ENCODE peak calls at places on chromosomes 7 and 10, in ten cellular contexts. O is lung, K is PC-3, T is HL-60, A is tibial nerve, S is GM12865, E is fibroblast of the aortic adventitia, Z is HCT116, U is spleen, D is kidney. W is an unnamed sample.

GRCh38 chr10:124522903-124523260 is 61.3 kb downstream of the LHPP start:
- DNase-seq in O (no peak), K (peak; percentile 16), T (no peak), A (no peak), S (no peak), E (no peak), Z (no peak), U (peak; percentile 68), D (no peak), W (no peak)

GRCh38 chr10:65377687-65378086 is 1548.1 kb upstream of the LRRTM3 start:
- DNase-seq in O (no peak), K (peak; percentile 39), T (no peak), A (no peak), S (no peak), E (no peak), Z (no peak), U (no peak), D (no peak), W (no peak)

GRCh38 chr7:18846765-18847215 is 270.6 kb downstream of the TWIST1 start:
- DNase-seq in O (no peak), K (no peak), T (no peak), A (no peak), S (no peak), E (peak; percentile 81), Z (no peak), U (no peak), D (no peak), W (no peak)

GRCh38 chr7:134813668-134814067 is 34.2 kb downstream of the CALD1 start:
- DNase-seq in O (no peak), K (no peak), T (no peak), A (no peak), S (no peak), E (no peak), Z (no peak), U (no peak), D (peak; percentile 42), W (no peak)

GRCh38 chr7:13800694-13801448 is 188.6 kb downstream of the ETV1 start:
- DNase-seq in O (no peak), K (peak; percentile 86), T (no peak), A (no peak), S (no peak), E (peak; percentile 91), Z (no peak), U (no peak), D (no peak), W (no peak)

GRCh38 chr7:8086239-8086638 is 117.6 kb downstream of the GLCCI1 start:
- DNase-seq in O (no peak), K (no peak), T (no peak), A (no peak), S (no peak), E (no peak), Z (no peak), U (no peak), D (no peak), W (no peak)

GRCh38 chr10:63120554-63120953 is 12.6 kb upstream of the NRBF2 start:
- DNase-seq in O (no peak), K (no peak), T (no peak), A (no peak), S (no peak), E (peak; percentile 97), Z (no peak), U (no peak), D (no peak), W (no peak)

GRCh38 chr7:139823855-139824670 is 5.0 kb upstream of the TBXAS1 start:
- DNase-seq in O (no peak), K (no peak), T (no peak), A (no peak), S (no peak), E (peak; percentile 56), Z (no peak), U (no peak), D (no peak), W (no peak)

GRCh38 chr7:128271471-128272454 is 30.7 kb downstream of the LEP start:
- DNase-seq in O (no peak), K (no peak), T (no peak), A (no peak), S (no peak), E (no peak), Z (no peak), U (no peak), D (no peak), W (no peak)
- H3K4me3 ChIP-seq in O (no peak overlapping the region), K (no peak overlapping the region), T (no peak overlapping the region), A (no peak overlapping the region), S (no peak overlapping the region), E (peak overlapping the region; percentile 38), Z (no peak overlapping the region), U (no peak overlapping the region), D (peak overlapping the region; percentile 39), W (no peak overlapping the region)

GRCh38 chr10:69665457-69666320 is 35.6 kb downstream of the FAM241B start:
- DNase-seq in O (no peak), K (no peak), T (no peak), A (no peak), S (no peak), E (no peak), Z (no peak), U (no peak), D (no peak), W (no peak)

GRCh38 chr10:69661414-69662172 is 31.5 kb downstream of the FAM241B start:
- DNase-seq in O (no peak), K (no peak), T (no peak), A (no peak), S (no peak), E (no peak), Z (no peak), U (no peak), D (no peak), W (no peak)

GRCh38 chr10:69662173-69662685 is 32.2 kb downstream of the FAM241B start:
- DNase-seq in O (no peak), K (no peak), T (no peak), A (no peak), S (no peak), E (no peak), Z (no peak), U (no peak), D (peak; percentile 25), W (no peak)

GRCh38 chr10:69662901-69663300 is 32.9 kb downstream of the FAM241B start:
- DNase-seq in O (no peak), K (no peak), T (no peak), A (no peak), S (no peak), E (no peak), Z (no peak), U (no peak), D (peak; percentile 51), W (no peak)

DNA sequence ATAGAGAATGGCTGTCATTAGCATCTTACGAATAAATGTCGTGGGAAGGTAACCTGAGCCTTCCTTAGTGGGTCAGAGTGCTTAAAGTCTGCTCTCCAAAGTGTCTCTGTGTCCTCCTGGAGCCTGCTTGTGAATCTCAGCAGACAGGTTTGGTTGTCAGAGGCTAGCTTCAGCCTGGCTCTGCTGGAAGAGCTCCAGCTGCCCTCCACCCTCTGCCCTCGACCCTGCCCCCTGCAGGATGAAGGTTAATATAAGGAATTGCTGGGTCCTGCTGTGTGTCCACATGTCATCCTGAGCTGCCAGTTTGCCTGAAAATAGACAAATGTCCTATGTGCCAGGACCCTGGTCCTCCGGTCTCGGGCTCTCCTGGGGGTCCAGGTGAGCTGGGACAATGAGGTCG is 33.5 kb downstream of the FAM241B start:
- DNase-seq in O (no peak), K (no peak), T (no peak), A (no peak), S (no peak), E (no peak), Z (no peak), U (no peak), D (no peak), W (no peak)
- TF ChIP-seq CTCF in O (no peak), K (peak; percentile 28), T (no peak), A (no peak), S (no peak), E (no peak), Z (peak; percentile 17), U (no peak), D (no peak), W (peak; percentile 7)

GRCh38 chr10:33095867-33096479 is 137.9 kb upstream of the ITGB1 start:
- DNase-seq in O (no peak), K (no peak), T (no peak), A (no peak), S (peak; percentile 57), E (no peak), Z (no peak), U (no peak), D (no peak), W (peak; percentile 59)

GRCh38 chr10:33093362-33093761 is 135.3 kb upstream of the ITGB1 start:
- DNase-seq in O (no peak), K (no peak), T (no peak), A (no peak), S (no peak), E (no peak), Z (no peak), U (no peak), D (no peak), W (no peak)

GRCh38 chr10:33098966-33099663 is 141.1 kb upstream of the ITGB1 start:
- DNase-seq in O (no peak), K (no peak), T (no peak), A (no peak), S (no peak), E (no peak), Z (no peak), U (no peak), D (no peak), W (no peak)

GRCh38 chr10:33091186-33091585 is 133.2 kb upstream of the ITGB1 start:
- DNase-seq in O (no peak), K (no peak), T (no peak), A (no peak), S (no peak), E (no peak), Z (no peak), U (no peak), D (no peak), W (no peak)

DNA sequence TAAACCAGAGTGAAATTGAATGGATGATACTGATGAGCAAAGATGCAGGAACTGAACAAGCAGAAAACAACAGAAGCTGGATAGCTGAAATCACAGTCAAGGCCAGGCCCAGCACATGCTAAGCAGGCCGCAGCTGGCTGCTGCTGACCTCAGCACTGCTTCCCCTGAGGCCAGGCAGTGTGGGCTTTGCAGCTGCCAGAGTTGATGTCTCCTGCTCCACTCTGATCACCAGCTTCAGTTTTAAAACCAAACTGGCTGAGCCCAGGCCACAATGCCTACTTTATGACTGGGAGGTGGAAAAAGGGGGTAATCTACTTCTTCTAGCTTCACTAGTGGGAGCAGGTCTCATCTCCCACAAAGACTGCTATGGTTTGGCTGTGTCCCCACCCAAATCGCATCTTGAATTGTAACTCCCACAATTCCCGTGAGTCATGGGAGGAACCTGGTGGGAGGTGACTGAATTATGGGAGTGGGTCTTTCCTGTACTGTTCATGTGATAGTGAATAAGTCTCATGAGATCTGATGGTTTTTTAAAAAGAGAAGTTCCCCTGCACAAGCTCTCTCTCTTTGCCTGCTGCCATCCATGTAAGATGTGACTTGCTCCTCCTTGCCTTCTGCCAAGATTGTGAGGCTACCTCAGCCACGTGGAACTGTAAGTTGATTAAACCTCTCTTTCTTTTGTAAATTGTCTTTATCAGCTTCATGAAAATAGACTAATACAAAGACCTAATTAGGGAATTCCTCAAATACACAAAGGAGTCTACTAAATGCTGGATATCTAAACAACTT is 136.4 kb upstream of the ITGB1 start:
- DNase-seq in O (no peak), K (no peak), T (no peak), A (no peak), S (no peak), E (no peak), Z (no peak), U (no peak), D (no peak), W (no peak)
- H3K4me3 ChIP-seq in O (no peak overlapping the region), K (no peak overlapping the region), T (no peak overlapping the region), A (no peak overlapping the region), S (no peak overlapping the region), E (no peak overlapping the region), Z (no peak overlapping the region), U (no peak overlapping the region), D (no peak overlapping the region), W (no peak overlapping the region)

DNA sequence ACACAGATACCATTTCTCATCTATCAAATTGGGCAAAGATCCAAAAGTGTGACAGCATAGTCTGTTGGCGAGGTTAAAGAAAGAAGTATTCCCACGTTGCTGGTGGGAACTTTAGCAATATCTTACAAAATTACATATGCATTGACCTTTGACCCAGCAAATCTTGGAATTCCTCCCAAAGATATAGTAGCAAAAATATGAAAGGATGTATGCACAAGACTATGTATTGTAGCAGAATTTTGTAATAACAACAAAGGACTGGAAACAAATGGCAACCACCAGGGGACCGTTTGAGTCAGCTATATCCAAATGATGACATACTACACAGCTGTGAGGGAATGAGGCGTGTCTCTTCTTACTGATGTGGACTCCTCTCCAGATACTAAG is 50.2 kb downstream of the KCNH2 start:
- DNase-seq in O (no peak), K (peak; percentile 19), T (no peak), A (no peak), S (no peak), E (no peak), Z (peak; percentile 16), U (no peak), D (no peak), W (no peak)
- TF ChIP-seq CTCF in O (no peak), K (peak; percentile 29), T (no peak), A (no peak), S (no peak), E (no peak), Z (peak; percentile 12), U (no peak), D (no peak), W (no peak)

W was measured in GM12864.